ENCODE peak calls at places on chromosomes 13 and 19, in eight cellular contexts. O is NCI-H2081; R is neural crest cell; X is left colon; L is cardiac muscle cell; I is SK-N-DZ; E is stimulated activated CD4-positive, alpha-beta T cell treated with anti-CD3 and anti-CD28 coated beads, Interleukin-4, amount 100 ng/mL, for 24 hours; F is activated B cell treated with CpG ODN at 0.5 μM for 24 hours. V is an unnamed sample.

GRCh38 chr13:42561752-42562467 is 12.0 kb upstream of the TNFSF11 start:
- DNase-seq in O (no peak), L (no peak), E (peak), R (no peak), X (no peak), F (no peak), I (no peak), V (no peak)

GRCh38 chr13:100363874-100364273 is 224.7 kb downstream of the GGACT start:
- DNase-seq in I (no peak), O (no peak), F (no peak), X (no peak), L (peak), E (no peak), R (no peak), V (no peak)

GRCh38 chr19:3328743-3329142 is 37.6 kb upstream of the NFIC start:
- DNase-seq in F (no peak), E (no peak), X (no peak), R (no peak), O (no peak), I (no peak), L (no peak), V (no peak)

GRCh38 chr13:42660367-42660965 is 86.5 kb downstream of the TNFSF11 start:
- DNase-seq in E (no peak), R (no peak), F (no peak), I (no peak), O (no peak), L (peak), X (no peak), V (no peak)

GRCh38 chr19:10137751-10138682 is 18.3 kb upstream of the EIF3G start:
- DNase-seq in I (no peak), L (no peak), X (no peak), R (no peak), E (no peak), F (no peak), O (no peak), V (no peak)

GRCh38 chr13:92612892-92613291 is 613.7 kb upstream of the GPC6 start:
- DNase-seq in F (no peak), E (no peak), L (no peak), R (no peak), X (no peak), O (no peak), I (no peak), V (no peak)

GRCh38 chr13:74869846-74870245 is 612.1 kb downstream of the TBC1D4 start:
- DNase-seq in R (no peak), F (no peak), I (no peak), L (peak), E (no peak), X (no peak), O (no peak), V (no peak)

GRCh38 chr13:23506071-23506820 is 64.0 kb upstream of the TNFRSF19 start:
- DNase-seq in R (no peak), I (peak), E (no peak), O (no peak), F (no peak), L (peak), X (no peak), V (no peak)

GRCh38 chr19:32421589-32422361 is 16.2 kb downstream of the DPY19L3 start:
- DNase-seq in L (peak), I (no peak), R (no peak), F (no peak), X (no peak), E (no peak), O (no peak), V (no peak)

V was measured in NCI-H446 treated with DMSO at 0.1 percent for 48 hours.